ENCODE peak calls at places on chromosomes 12 and 14, in eight cellular contexts. V is GM12892, K is transverse colon, H is stomach, T is body of pancreas, Q is esophagus muscularis mucosa, F is A549, G is H1. A is an unnamed sample.
A peak's percentile ranks its signal among the peaks of the same experiment; 100 is the strongest.

GRCh38 chr12:94593822-94594442 is 56.4 kb downstream of the TMCC3 start:
- DNase-seq in V (no peak), K (no peak), H (no peak), T (no peak), Q (no peak), F (no peak), G (no peak), A (no peak)

GRCh38 chr14:67502867-67503266 is 14.3 kb upstream of the TMEM229B start:
- DNase-seq in V (no peak), K (no peak), H (no peak), T (no peak), Q (no peak), F (no peak), G (no peak), A (no peak)

GRCh38 chr12:69154585-69155363 is 84.6 kb upstream of the CPSF6 start:
- DNase-seq in V (peak; percentile 27), K (peak; percentile 80), H (peak; percentile 80), T (peak; percentile 79), Q (peak; percentile 93), F (peak; percentile 62), G (peak; percentile 29), A (peak; percentile 86)

GRCh38 chr12:94261119-94261518 is 112.7 kb downstream of the PLXNC1 start:
- DNase-seq in V (no peak), K (no peak), H (no peak), T (no peak), Q (no peak), F (no peak), G (peak; percentile 71), A (no peak)

GRCh38 chr12:118391836-118392235 is 15.5 kb downstream of the SUDS3 start:
- DNase-seq in V (no peak), K (no peak), H (no peak), T (no peak), Q (no peak), F (no peak), G (no peak), A (no peak)

GRCh38 chr12:49369723-49370145 is 2.5 kb downstream of the SPATS2 start:
- DNase-seq in V (peak; percentile 46), K (peak; percentile 63), H (peak; percentile 43), T (peak; percentile 49), Q (no peak), F (peak; percentile 76), G (no peak), A (peak; percentile 43)

GRCh38 chr12:28082101-28082500 is 108.2 kb upstream of the CCDC91 start:
- DNase-seq in V (no peak), K (no peak), H (no peak), T (no peak), Q (no peak), F (no peak), G (no peak), A (no peak)

GRCh38 chr12:18998343-18999270 is 130.9 kb upstream of the PLEKHA5 start:
- DNase-seq in V (no peak), K (no peak), H (no peak), T (no peak), Q (no peak), F (no peak), G (no peak), A (no peak)

GRCh38 chr12:43278268-43278832 is 273.7 kb downstream of the ADAMTS20 start:
- DNase-seq in V (no peak), K (no peak), H (no peak), T (no peak), Q (no peak), F (no peak), G (no peak), A (no peak)

GRCh38 chr12:43281563-43281962 is 270.4 kb downstream of the ADAMTS20 start:
- DNase-seq in V (no peak), K (no peak), H (no peak), T (no peak), Q (no peak), F (no peak), G (no peak), A (no peak)

GRCh38 chr12:43273467-43273866 is 278.5 kb downstream of the ADAMTS20 start:
- DNase-seq in V (no peak), K (no peak), H (no peak), T (no peak), Q (no peak), F (no peak), G (no peak), A (no peak)

GRCh38 chr12:43282106-43282505 is 269.9 kb downstream of the ADAMTS20 start:
- DNase-seq in V (no peak), K (no peak), H (no peak), T (no peak), Q (no peak), F (no peak), G (no peak), A (no peak)

GRCh38 chr12:43277630-43278267 is 274.3 kb downstream of the ADAMTS20 start:
- DNase-seq in V (no peak), K (no peak), H (no peak), T (no peak), Q (no peak), F (peak; percentile 31), G (no peak), A (no peak)
- TF ChIP-seq POLR2A in V (no peak), K (no peak), H (no peak), T (no peak), Q (no peak), F (no peak), G (no peak), A (no peak)

DNA sequence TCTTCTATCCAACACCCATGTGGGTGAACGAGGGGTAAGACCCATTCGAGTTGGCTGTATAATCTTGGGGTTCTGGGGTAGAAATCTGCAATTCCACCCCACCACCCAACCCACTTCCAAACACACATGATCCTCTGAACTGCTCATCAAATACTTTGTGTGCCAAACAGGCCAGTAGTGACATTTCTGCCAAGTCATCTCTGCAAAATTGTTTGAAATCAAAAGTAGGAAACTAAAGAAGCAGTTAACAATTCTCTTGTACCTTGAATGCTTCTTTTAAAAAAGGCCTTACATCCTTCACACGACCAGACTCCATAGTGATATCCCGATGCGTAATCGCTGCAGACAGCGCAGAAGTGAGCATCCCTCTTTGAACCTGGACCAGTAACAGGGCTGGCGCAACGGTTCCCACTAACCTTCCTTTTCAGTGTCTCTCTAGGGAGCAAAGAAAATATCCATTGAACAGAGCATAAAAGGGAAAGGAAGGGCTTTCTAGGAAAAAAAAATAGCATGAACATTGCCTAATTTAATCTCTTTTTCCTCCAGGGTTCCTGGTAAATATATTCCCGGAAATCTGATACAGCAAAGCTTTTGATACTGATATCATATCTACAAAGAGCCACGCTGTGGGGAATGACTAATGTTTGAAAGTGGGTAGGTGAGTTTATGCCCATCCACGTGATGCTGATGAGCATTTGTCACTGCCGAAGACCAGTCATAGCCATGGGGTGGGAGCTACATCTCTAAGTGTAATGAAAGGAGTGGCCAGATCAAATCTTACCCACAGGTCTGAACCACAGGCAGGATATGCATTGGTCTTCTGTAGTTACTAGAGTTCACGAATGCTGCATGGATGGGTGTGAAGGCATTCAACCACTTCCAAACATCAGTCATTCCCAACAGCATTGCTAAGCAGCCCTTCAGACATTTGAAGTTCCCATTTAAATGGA is 14.2 kb downstream of the ESR2 start:
- DNase-seq in V (no peak), K (no peak), H (peak; percentile 28), T (no peak), Q (no peak), F (no peak), G (no peak), A (peak; percentile 88)
- TF ChIP-seq POLR2A in V (no peak), K (no peak), H (no peak), T (no peak), Q (no peak), F (no peak), G (no peak), A (peak; percentile 58)

DNA sequence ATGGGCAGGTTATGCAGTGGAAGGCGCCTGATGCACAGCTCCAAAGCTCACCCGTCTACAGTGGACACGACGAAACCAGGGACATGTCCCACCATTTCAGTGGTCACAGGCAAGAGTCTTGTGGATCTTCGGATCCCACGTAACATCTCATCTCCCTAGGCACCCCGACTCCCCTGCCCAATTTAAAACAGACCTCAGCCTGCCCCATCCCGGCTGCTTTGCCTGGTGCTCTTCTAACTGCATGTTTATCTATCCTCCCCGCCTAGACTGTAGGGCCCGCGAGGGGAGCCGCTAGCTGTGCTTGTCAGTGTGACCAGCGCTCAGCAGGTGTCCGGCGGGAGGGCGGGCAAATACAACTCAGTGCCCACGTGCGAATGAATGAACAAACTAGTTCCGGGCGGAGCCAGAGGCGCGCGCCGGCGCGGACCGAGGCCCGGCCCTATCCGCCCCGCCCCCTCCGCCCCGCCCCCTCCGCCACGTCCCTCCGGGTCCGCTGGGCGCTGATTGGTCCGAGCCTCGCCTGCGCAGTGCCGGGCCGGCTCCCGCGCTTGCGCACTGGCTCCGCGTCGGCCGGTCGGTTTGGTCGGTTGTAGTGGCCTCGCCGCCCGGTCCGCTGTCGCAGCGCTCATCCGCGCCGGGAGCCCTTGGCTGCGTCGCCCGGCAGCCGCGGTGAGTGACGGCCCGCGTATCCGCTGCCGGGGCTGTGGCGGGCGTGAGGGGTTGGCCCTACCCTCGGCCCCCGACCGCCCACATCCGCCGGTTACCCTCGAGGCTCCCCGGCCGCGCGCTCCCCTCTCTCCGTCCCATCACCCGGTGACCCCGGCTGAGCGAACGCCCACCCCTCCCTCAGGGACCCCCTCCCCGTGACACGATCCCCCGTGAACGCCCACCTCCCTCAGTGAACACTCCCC is 60.1 kb downstream of the DDX51 start:
- DNase-seq in V (peak; percentile 99), K (peak; percentile 92), H (peak; percentile 93), T (peak; percentile 92), Q (peak; percentile 97), F (peak; percentile 97), G (peak; percentile 78), A (peak; percentile 97)
- TF ChIP-seq POLR2A in V (peak; percentile 93), K (peak; percentile 85), H (no peak), T (peak; percentile 58), Q (peak; percentile 81), F (peak; percentile 99), G (peak; percentile 79), A (peak; percentile 71)

GRCh38 chr12:92118826-92119536 is 26.7 kb downstream of the BTG1 start:
- DNase-seq in V (no peak), K (no peak), H (no peak), T (no peak), Q (no peak), F (no peak), G (no peak), A (no peak)
- TF ChIP-seq POLR2A in V (no peak), K (no peak), H (no peak), T (no peak), Q (no peak), F (no peak), G (no peak), A (no peak)

GRCh38 chr14:20455355-20456300 is 602 bp downstream of the APEX1 start:
- DNase-seq in V (no peak), K (no peak), H (peak; percentile 27), T (no peak), Q (no peak), F (peak; percentile 73), G (no peak), A (peak; percentile 96)

GRCh38 chr14:20458031-20458789 is 3.0 kb downstream of the PIP4P1 start:
- DNase-seq in V (no peak), K (no peak), H (no peak), T (no peak), Q (no peak), F (no peak), G (no peak), A (no peak)

GRCh38 chr14:20454359-20454644 is 310 bp downstream of the OSGEP start:
- DNase-seq in V (no peak), K (peak; percentile 89), H (peak; percentile 88), T (no peak), Q (peak; percentile 94), F (peak; percentile 77), G (peak; percentile 49), A (peak; percentile 94)

GRCh38 chr14:20456971-20457370 is 1.9 kb downstream of the APEX1 start:
- DNase-seq in V (no peak), K (no peak), H (no peak), T (no peak), Q (no peak), F (no peak), G (no peak), A (no peak)

GRCh38 chr14:20454645-20455354 is at the start of the genes APEX1 and OSGEP:
- DNase-seq in V (peak; percentile 91), K (peak; percentile 99), H (peak; percentile 98), T (peak; percentile 98), Q (peak; percentile 100), F (peak; percentile 98), G (peak; percentile 93), A (peak; percentile 100)
- TF ChIP-seq POLR2A in V (peak; percentile 89), K (peak; percentile 93), H (no peak), T (peak; percentile 93), Q (no peak), F (peak; percentile 75), G (peak; percentile 96), A (peak; percentile 98)